ENCODE peak calls at places on chromosomes 2 and 18, in eight cellular contexts. M is breast epithelium, A is esophagus squamous epithelium, H is H1, G is IMR-90, T is A549, D is HCT116, Z is spleen. J is an unnamed sample.

GRCh38 chr18:49851624-49852023 is 38.3 kb upstream of the ACAA2 start:
- DNase-seq in M (no peak), A (no peak), H (no peak), G (no peak), T (no peak), D (no peak), Z (no peak), J (peak)

GRCh38 chr18:41955688-41956087 is 654 bp downstream of the PIK3C3 start:
- DNase-seq in M (no peak), A (no peak), H (no peak), G (no peak), T (no peak), D (no peak), Z (no peak), J (no peak)

GRCh38 chr18:35477974-35478373 is 19.8 kb downstream of the INO80C start:
- DNase-seq in M (no peak), A (no peak), H (no peak), G (no peak), T (no peak), D (no peak), Z (no peak), J (no peak)

GRCh38 chr2:180495606-180496005 is 484.8 kb upstream of the UBE2E3 start:
- DNase-seq in M (no peak), A (no peak), H (no peak), G (peak), T (no peak), D (no peak), Z (no peak), J (no peak)

GRCh38 chr18:63213331-63213900 is 106.2 kb downstream of the BCL2 start:
- DNase-seq in M (no peak), A (no peak), H (no peak), G (no peak), T (no peak), D (no peak), Z (no peak), J (no peak)

GRCh38 chr18:29154196-29154757 is 977.3 kb upstream of the CDH2 start:
- DNase-seq in M (no peak), A (no peak), H (no peak), G (peak), T (peak), D (no peak), Z (no peak), J (no peak)

GRCh38 chr2:150332378-150332777 is 155.1 kb downstream of the RND3 start:
- DNase-seq in M (peak), A (no peak), H (no peak), G (no peak), T (no peak), D (no peak), Z (no peak), J (no peak)

GRCh38 chr2:156903335-156903734 is 354.2 kb upstream of the GALNT5 start:
- DNase-seq in M (no peak), A (no peak), H (no peak), G (peak), T (no peak), D (no peak), Z (no peak), J (no peak)

GRCh38 chr2:141927536-141927935 is 203.3 kb downstream of the LRP1B start:
- DNase-seq in M (no peak), A (no peak), H (no peak), G (peak), T (no peak), D (no peak), Z (no peak), J (no peak)

GRCh38 chr2:10918661-10919414 is 7.1 kb downstream of the KCNF1 start:
- DNase-seq in M (no peak), A (no peak), H (no peak), G (peak), T (no peak), D (no peak), Z (no peak), J (peak)

GRCh38 chr2:235255716-235256115 is 238.1 kb upstream of the AGAP1 start:
- DNase-seq in M (no peak), A (no peak), H (no peak), G (no peak), T (no peak), D (no peak), Z (no peak), J (no peak)

GRCh38 chr2:69022548-69022947 is 9.6 kb downstream of the ANTXR1 start:
- DNase-seq in M (no peak), A (no peak), H (no peak), G (no peak), T (peak), D (no peak), Z (no peak), J (peak)

GRCh38 chr2:127641846-127642510 is 4.0 kb upstream of the GPR17 start:
- DNase-seq in M (no peak), A (no peak), H (no peak), G (no peak), T (no peak), D (no peak), Z (peak), J (no peak)

GRCh38 chr2:19746611-19747309 is 155.0 kb downstream of the TTC32 start:
- DNase-seq in M (peak), A (no peak), H (peak), G (peak), T (peak), D (no peak), Z (no peak), J (no peak)

GRCh38 chr2:96260404-96261260 is 5.2 kb downstream of the TMEM127 start:
- DNase-seq in M (peak), A (no peak), H (peak), G (peak), T (peak), D (peak), Z (no peak), J (no peak)

GRCh38 chr18:26383454-26384270 is 157.4 kb downstream of the TAF4B start:
- DNase-seq in M (no peak), A (no peak), H (no peak), G (peak), T (peak), D (peak), Z (no peak), J (no peak)

GRCh38 chr2:2573658-2574293 is 242.7 kb upstream of the MYT1L start:
- DNase-seq in M (no peak), A (no peak), H (peak), G (no peak), T (peak), D (no peak), Z (peak), J (no peak)

GRCh38 chr2:159034728-159035127 is 66.3 kb downstream of the TANC1 start:
- DNase-seq in M (no peak), A (no peak), H (no peak), G (no peak), T (no peak), D (no peak), Z (no peak), J (no peak)

GRCh38 chr2:96097951-96098823 is 18.2 kb downstream of the ADRA2B start:
- DNase-seq in M (peak), A (no peak), H (peak), G (no peak), T (no peak), D (no peak), Z (peak), J (peak)

GRCh38 chr2:165114345-165114943 is 89.4 kb downstream of the SCN3A start:
- DNase-seq in M (no peak), A (no peak), H (no peak), G (peak), T (no peak), D (no peak), Z (no peak), J (no peak)

GRCh38 chr2:230870544-230871360 is 6.0 kb downstream of the ITM2C start:
- DNase-seq in M (no peak), A (no peak), H (peak), G (no peak), T (no peak), D (no peak), Z (peak), J (no peak)

GRCh38 chr2:100013892-100014677 is 128.3 kb downstream of the AFF3 start:
- DNase-seq in M (no peak), A (no peak), H (no peak), G (peak), T (peak), D (peak), Z (no peak), J (no peak)

GRCh38 chr2:233059797-233060499 is at the start of gene INPP5D:
- DNase-seq in M (no peak), A (no peak), H (no peak), G (no peak), T (no peak), D (no peak), Z (peak), J (no peak)

GRCh38 chr18:77178559-77178958 is 46.0 kb upstream of the MBP start:
- DNase-seq in M (no peak), A (no peak), H (no peak), G (peak), T (no peak), D (no peak), Z (no peak), J (peak)

GRCh38 chr18:23529597-23529996 is 26.3 kb downstream of the RMC1 start:
- DNase-seq in M (no peak), A (no peak), H (no peak), G (peak), T (peak), D (peak), Z (no peak), J (no peak)

GRCh38 chr2:230541934-230542380 is 126.0 kb downstream of the SP100 start:
- DNase-seq in M (no peak), A (no peak), H (no peak), G (peak), T (no peak), D (no peak), Z (no peak), J (no peak)

GRCh38 chr18:3693385-3693784 is 243.4 kb downstream of the TGIF1 start:
- DNase-seq in M (no peak), A (no peak), H (no peak), G (no peak), T (no peak), D (no peak), Z (no peak), J (no peak)

GRCh38 chr18:45590546-45590945 is 24.7 kb upstream of the SLC14A2 start:
- DNase-seq in M (no peak), A (no peak), H (no peak), G (no peak), T (no peak), D (no peak), Z (no peak), J (no peak)

GRCh38 chr2:174664084-174664759 is 66.6 kb upstream of the WIPF1 start:
- DNase-seq in M (no peak), A (no peak), H (no peak), G (no peak), T (no peak), D (no peak), Z (no peak), J (no peak)

GRCh38 chr2:239689985-239690384 is 289.2 kb upstream of the HDAC4 start:
- DNase-seq in M (no peak), A (no peak), H (no peak), G (no peak), T (no peak), D (no peak), Z (no peak), J (no peak)

GRCh38 chr2:10817413-10817812 is 4.8 kb upstream of the PDIA6 start:
- DNase-seq in M (no peak), A (no peak), H (peak), G (no peak), T (no peak), D (peak), Z (peak), J (no peak)

GRCh38 chr2:77102927-77103326 is 419.2 kb downstream of the LRRTM4 start:
- DNase-seq in M (no peak), A (no peak), H (no peak), G (no peak), T (no peak), D (no peak), Z (no peak), J (no peak)

GRCh38 chr18:3357516-3357915 is 92.5 kb upstream of the TGIF1 start:
- DNase-seq in M (no peak), A (no peak), H (no peak), G (no peak), T (no peak), D (no peak), Z (no peak), J (no peak)

GRCh38 chr2:127650785-127651380 is 4.9 kb downstream of the GPR17 start:
- DNase-seq in M (no peak), A (no peak), H (no peak), G (no peak), T (no peak), D (no peak), Z (no peak), J (no peak)

GRCh38 chr2:37417321-37417720 is 72.9 kb downstream of the QPCT start:
- DNase-seq in M (no peak), A (no peak), H (no peak), G (peak), T (no peak), D (no peak), Z (no peak), J (no peak)

GRCh38 chr2:72041638-72042111 is 106.0 kb downstream of the CYP26B1 start:
- DNase-seq in M (peak), A (no peak), H (no peak), G (no peak), T (no peak), D (no peak), Z (peak), J (no peak)

GRCh38 chr2:70442301-70443077 is 111.1 kb downstream of the TGFA start:
- DNase-seq in M (no peak), A (no peak), H (peak), G (no peak), T (no peak), D (no peak), Z (no peak), J (no peak)

DNA sequence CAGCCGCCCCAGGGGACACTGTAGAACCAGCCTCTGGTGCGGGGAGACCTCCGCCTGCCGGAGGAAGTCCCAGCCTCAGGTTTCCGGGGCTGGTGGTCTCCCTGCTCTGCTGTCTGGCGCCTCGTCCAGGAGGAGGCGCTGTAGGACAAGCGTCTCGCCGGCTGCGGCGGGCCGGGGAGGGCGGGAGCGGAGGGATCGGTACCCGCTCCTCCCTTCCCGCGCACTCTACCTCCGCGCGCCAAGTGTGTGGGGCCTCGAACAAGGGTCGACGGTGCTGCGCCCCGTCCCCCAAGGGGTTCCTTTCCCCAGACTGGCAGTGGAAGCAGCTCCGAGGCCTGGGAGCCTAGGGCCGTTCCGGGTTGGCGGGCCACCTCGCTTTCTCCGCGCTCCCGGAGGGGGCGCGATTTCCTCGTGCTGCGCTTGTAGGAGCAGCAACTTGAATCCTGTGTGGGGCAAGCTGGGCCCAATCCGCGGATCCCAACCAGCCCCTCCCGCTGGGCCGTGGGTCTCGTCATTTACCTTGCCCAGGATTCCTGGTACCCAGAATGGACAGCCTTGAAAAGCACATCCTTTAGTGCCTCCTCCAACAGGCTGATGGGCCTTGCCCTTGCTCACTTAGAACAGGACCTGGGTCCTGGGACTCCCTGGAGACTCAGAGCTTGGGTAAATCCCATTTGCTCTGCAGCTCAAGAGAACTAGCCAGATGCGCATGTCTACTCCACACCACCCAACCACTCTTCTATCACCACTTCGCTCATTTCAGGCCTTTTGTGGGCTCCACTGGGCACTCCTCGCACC is 10.6 kb upstream of the HOXD4 start:
- DNase-seq in M (no peak), A (no peak), H (peak), G (peak), T (peak), D (peak), Z (peak), J (peak)
- TF ChIP-seq POLR2A in M (no peak), A (no peak), H (no peak), G (no peak), T (peak), D (no peak), Z (no peak), J (no peak)

DNA sequence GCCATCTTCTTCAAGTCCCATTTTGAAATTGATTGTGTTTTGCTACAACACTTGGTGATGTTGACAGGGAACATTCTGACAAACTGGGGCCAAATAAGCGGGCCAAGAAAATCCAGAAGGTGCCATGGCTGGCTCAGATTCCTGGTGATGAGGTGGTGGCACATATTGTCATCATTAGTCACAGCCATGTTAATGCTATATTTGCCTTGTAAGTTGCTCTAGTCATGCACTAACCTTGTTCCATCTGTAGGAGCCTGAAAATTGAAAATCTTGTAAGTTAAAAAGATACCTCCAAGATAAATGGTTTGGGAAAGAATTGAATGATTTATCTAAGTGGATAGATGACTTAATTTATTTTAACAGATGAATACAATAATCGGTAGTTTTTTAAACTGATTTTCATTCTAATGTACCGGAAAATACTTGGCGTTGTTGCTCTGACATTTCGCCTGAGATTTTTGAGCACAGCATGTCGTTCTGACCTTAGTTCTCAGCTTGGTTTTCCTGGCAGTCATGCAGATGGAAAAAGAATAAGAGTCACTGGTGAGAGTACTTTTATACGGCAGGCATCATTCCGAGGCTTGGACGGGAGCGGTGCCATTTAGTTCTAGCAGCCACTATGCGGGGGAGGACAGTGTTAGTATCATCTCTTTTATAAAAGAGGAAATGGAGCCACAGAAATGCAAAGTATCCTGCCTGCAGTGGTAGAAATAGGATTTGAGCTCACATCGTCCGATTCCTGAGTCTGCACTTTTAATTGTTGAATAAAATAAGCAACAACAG is 133.9 kb downstream of the ZNF532 start:
- DNase-seq in M (peak), A (no peak), H (peak), G (peak), T (peak), D (no peak), Z (no peak), J (no peak)
- TF ChIP-seq CTCF in M (no peak), A (no peak), H (no peak), G (no peak), T (no peak), D (no peak), Z (no peak), J (no peak)

DNA sequence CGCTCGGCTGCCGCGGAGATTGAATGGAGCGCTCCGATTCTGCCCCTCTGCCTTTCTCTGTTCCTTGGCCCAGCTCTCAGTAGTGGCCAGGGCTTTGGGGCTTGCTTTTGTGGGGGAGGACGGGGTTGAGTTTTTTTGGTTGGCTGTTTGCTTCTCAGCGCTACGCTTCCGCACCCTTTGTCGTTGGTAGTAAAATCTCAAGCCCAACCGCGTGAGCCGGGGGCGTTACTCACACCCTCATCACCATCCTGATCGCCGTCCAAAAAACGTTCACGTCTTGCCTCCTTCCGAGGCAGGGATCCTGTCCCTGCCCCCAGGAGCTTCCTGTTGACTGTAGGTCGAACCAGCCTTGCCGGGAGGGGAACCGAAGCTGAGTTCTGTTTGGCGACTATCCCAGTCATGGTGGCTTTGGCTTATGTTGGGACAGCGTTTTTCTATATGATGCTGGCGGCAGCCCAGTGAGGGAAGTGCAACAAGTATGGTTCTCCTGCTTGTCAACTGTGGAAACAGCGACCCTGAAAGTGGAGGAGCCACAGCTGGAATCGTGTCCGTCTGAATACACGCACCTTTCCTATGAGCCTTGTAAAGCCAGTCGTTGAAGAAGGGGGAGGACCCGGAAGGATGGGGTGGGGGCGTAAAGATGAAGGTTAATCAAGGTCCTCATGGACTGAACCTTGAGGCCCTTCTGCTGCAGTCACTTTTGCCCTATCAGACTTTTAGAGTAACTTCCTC is 797 bp upstream of the YES1 start:
- DNase-seq in M (peak), A (peak), H (peak), G (peak), T (peak), D (peak), Z (peak), J (peak)
- TF ChIP-seq POLR2A in M (no peak), A (no peak), H (no peak), G (peak), T (no peak), D (no peak), Z (no peak), J (no peak)

GRCh38 chr2:98175811-98176210 is 88.8 kb downstream of the VWA3B start:
- DNase-seq in M (no peak), A (no peak), H (no peak), G (no peak), T (no peak), D (peak), Z (no peak), J (no peak)
- TF ChIP-seq CTCF in M (no peak), A (no peak), H (peak), G (no peak), T (no peak), D (peak), Z (no peak), J (no peak)

GRCh38 chr2:8583400-8584173 is 98.3 kb upstream of the ID2 start:
- DNase-seq in M (peak), A (peak), H (peak), G (peak), T (peak), D (peak), Z (peak), J (peak)
- TF ChIP-seq POLR2A in M (no peak), A (no peak), H (no peak), G (no peak), T (no peak), D (peak), Z (no peak), J (no peak)

DNA sequence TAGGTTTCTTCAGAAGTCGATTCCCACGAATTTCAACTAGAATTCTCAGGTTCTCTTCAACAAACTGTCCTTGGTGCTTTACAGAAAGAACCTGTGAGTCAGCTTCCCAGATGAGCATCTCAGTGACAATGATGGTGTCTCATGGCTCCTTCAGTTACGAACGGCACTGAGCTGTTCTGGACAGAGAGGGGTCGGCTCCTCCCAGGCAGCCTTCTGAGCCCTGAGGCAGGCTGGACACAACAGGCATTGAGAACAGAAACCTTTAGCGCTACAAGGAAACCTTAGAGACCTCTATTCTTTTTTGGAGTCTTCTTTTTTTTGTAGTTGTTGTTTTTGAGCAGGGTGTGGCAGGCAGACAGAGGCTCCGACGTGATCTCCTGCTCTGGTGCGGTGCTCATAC is 35.1 kb upstream of the ALKAL2 start:
- DNase-seq in M (no peak), A (no peak), H (no peak), G (no peak), T (no peak), D (no peak), Z (no peak), J (no peak)
- TF ChIP-seq CTCF in M (no peak), A (no peak), H (no peak), G (no peak), T (no peak), D (no peak), Z (no peak), J (no peak)